ENCODE peak calls at places on chromosomes 2 and 18, in ten cellular contexts. One of them, this sample, is unnamed.

GRCh38 chr2:154664248-154664647 is 34.2 kb upstream of the KCNJ3 start:
- DNase-seq in IMR-90: no peak
- DNase-seq in NB4: no peak
- DNase-seq in neural progenitor cell: no peak
- DNase-seq in epithelial cell of proximal tubule: no peak
- DNase-seq in cardiac fibroblast: no peak
- DNase-seq in Caco-2: no peak
- DNase-seq in endodermal cell: no peak
- DNase-seq in Peyer's patch: no peak
- DNase-seq in lower leg skin: no peak
- DNase-seq in this sample: no peak

GRCh38 chr18:73980289-73980979 is 167.2 kb downstream of the FBXO15 start:
- DNase-seq in endodermal cell: peak
- DNase-seq in neural progenitor cell: peak
- DNase-seq in lower leg skin: no peak
- DNase-seq in NB4: peak
- DNase-seq in Peyer's patch: no peak
- DNase-seq in IMR-90: peak
- DNase-seq in cardiac fibroblast: peak
- DNase-seq in Caco-2: peak
- DNase-seq in epithelial cell of proximal tubule: no peak
- DNase-seq in this sample: no peak

GRCh38 chr2:236840215-236840614 is 245.5 kb upstream of the COPS8 start:
- DNase-seq in endodermal cell: no peak
- DNase-seq in NB4: no peak
- DNase-seq in lower leg skin: no peak
- DNase-seq in Peyer's patch: no peak
- DNase-seq in neural progenitor cell: no peak
- DNase-seq in epithelial cell of proximal tubule: no peak
- DNase-seq in IMR-90: no peak
- DNase-seq in Caco-2: no peak
- DNase-seq in cardiac fibroblast: no peak
- DNase-seq in this sample: no peak

GRCh38 chr18:79876497-79876896 is 75.0 kb downstream of the SLC66A2 start:
- DNase-seq in NB4: no peak
- DNase-seq in lower leg skin: peak
- DNase-seq in Peyer's patch: no peak
- DNase-seq in cardiac fibroblast: no peak
- DNase-seq in epithelial cell of proximal tubule: no peak
- DNase-seq in IMR-90: no peak
- DNase-seq in endodermal cell: peak
- DNase-seq in Caco-2: no peak
- DNase-seq in neural progenitor cell: no peak
- DNase-seq in this sample: peak

GRCh38 chr2:96763511-96764252 is 3.0 kb downstream of the CNNM4 start:
- DNase-seq in epithelial cell of proximal tubule: no peak
- DNase-seq in endodermal cell: peak
- DNase-seq in IMR-90: no peak
- DNase-seq in neural progenitor cell: peak
- DNase-seq in Caco-2: peak
- DNase-seq in Peyer's patch: peak
- DNase-seq in cardiac fibroblast: no peak
- DNase-seq in NB4: peak
- DNase-seq in lower leg skin: no peak
- DNase-seq in this sample: no peak

GRCh38 chr18:78074400-78075020 is 824.9 kb downstream of the GALR1 start:
- DNase-seq in cardiac fibroblast: no peak
- DNase-seq in endodermal cell: peak
- DNase-seq in lower leg skin: no peak
- DNase-seq in epithelial cell of proximal tubule: no peak
- DNase-seq in NB4: no peak
- DNase-seq in Caco-2: no peak
- DNase-seq in IMR-90: no peak
- DNase-seq in Peyer's patch: no peak
- DNase-seq in neural progenitor cell: peak
- DNase-seq in this sample: no peak

GRCh38 chr2:194700726-194701125 is 956.3 kb upstream of the SLC39A10 start:
- DNase-seq in neural progenitor cell: no peak
- DNase-seq in Peyer's patch: no peak
- DNase-seq in epithelial cell of proximal tubule: no peak
- DNase-seq in Caco-2: no peak
- DNase-seq in cardiac fibroblast: no peak
- DNase-seq in endodermal cell: no peak
- DNase-seq in lower leg skin: no peak
- DNase-seq in NB4: no peak
- DNase-seq in IMR-90: no peak
- DNase-seq in this sample: no peak

GRCh38 chr2:45009303-45009927 is at the start of gene SIX2:
- DNase-seq in IMR-90: peak
- DNase-seq in epithelial cell of proximal tubule: peak
- DNase-seq in cardiac fibroblast: peak
- DNase-seq in neural progenitor cell: peak
- DNase-seq in NB4: peak
- DNase-seq in Caco-2: peak
- DNase-seq in lower leg skin: peak
- DNase-seq in Peyer's patch: peak
- DNase-seq in endodermal cell: peak
- DNase-seq in this sample: peak

GRCh38 chr2:37348155-37348554 is 3.7 kb downstream of the QPCT start:
- DNase-seq in cardiac fibroblast: no peak
- DNase-seq in endodermal cell: no peak
- DNase-seq in Peyer's patch: no peak
- DNase-seq in Caco-2: no peak
- DNase-seq in lower leg skin: no peak
- DNase-seq in neural progenitor cell: no peak
- DNase-seq in NB4: no peak
- DNase-seq in IMR-90: no peak
- DNase-seq in epithelial cell of proximal tubule: no peak
- DNase-seq in this sample: no peak

GRCh38 chr2:37342636-37343211 is 1.7 kb upstream of the QPCT start:
- DNase-seq in neural progenitor cell: no peak
- DNase-seq in Caco-2: no peak
- DNase-seq in Peyer's patch: no peak
- DNase-seq in NB4: peak
- DNase-seq in IMR-90: no peak
- DNase-seq in cardiac fibroblast: no peak
- DNase-seq in endodermal cell: peak
- DNase-seq in lower leg skin: no peak
- DNase-seq in epithelial cell of proximal tubule: no peak
- DNase-seq in this sample: no peak

GRCh38 chr2:37340637-37341036 is 3.8 kb upstream of the QPCT start:
- DNase-seq in endodermal cell: no peak
- DNase-seq in cardiac fibroblast: no peak
- DNase-seq in epithelial cell of proximal tubule: no peak
- DNase-seq in IMR-90: no peak
- DNase-seq in Caco-2: no peak
- DNase-seq in neural progenitor cell: no peak
- DNase-seq in lower leg skin: no peak
- DNase-seq in Peyer's patch: no peak
- DNase-seq in NB4: no peak
- DNase-seq in this sample: no peak

GRCh38 chr2:37344453-37345361 is at the start of gene QPCT:
- DNase-seq in Caco-2: peak
- DNase-seq in endodermal cell: peak
- DNase-seq in cardiac fibroblast: no peak
- DNase-seq in neural progenitor cell: no peak
- DNase-seq in NB4: peak
- DNase-seq in lower leg skin: peak
- DNase-seq in Peyer's patch: peak
- DNase-seq in epithelial cell of proximal tubule: no peak
- DNase-seq in IMR-90: peak
- DNase-seq in this sample: no peak

GRCh38 chr2:37343537-37344434 is 644 bp upstream of the QPCT start:
- DNase-seq in neural progenitor cell: peak
- DNase-seq in Caco-2: peak
- DNase-seq in lower leg skin: no peak
- DNase-seq in Peyer's patch: no peak
- DNase-seq in NB4: peak
- DNase-seq in endodermal cell: peak
- DNase-seq in cardiac fibroblast: peak
- DNase-seq in epithelial cell of proximal tubule: peak
- DNase-seq in IMR-90: peak
- DNase-seq in this sample: no peak
- TF ChIP-seq CTCF in neural progenitor cell: peak
- TF ChIP-seq CTCF in Caco-2: peak
- TF ChIP-seq CTCF in lower leg skin: no peak
- TF ChIP-seq CTCF in Peyer's patch: peak
- TF ChIP-seq CTCF in NB4: peak
- TF ChIP-seq CTCF in endodermal cell: peak
- TF ChIP-seq CTCF in cardiac fibroblast: peak
- TF ChIP-seq CTCF in epithelial cell of proximal tubule: peak
- TF ChIP-seq CTCF in IMR-90: peak
- TF ChIP-seq CTCF in this sample: peak

GRCh38 chr18:48914581-48915251 is 36.0 kb downstream of the SMAD7 start:
- DNase-seq in NB4: no peak
- DNase-seq in IMR-90: no peak
- DNase-seq in Caco-2: no peak
- DNase-seq in endodermal cell: peak
- DNase-seq in neural progenitor cell: no peak
- DNase-seq in lower leg skin: peak
- DNase-seq in cardiac fibroblast: no peak
- DNase-seq in epithelial cell of proximal tubule: no peak
- DNase-seq in Peyer's patch: no peak
- DNase-seq in this sample: no peak

GRCh38 chr18:48913723-48914122 is 37.0 kb downstream of the SMAD7 start:
- DNase-seq in epithelial cell of proximal tubule: no peak
- DNase-seq in cardiac fibroblast: no peak
- DNase-seq in endodermal cell: peak
- DNase-seq in Caco-2: no peak
- DNase-seq in IMR-90: no peak
- DNase-seq in Peyer's patch: no peak
- DNase-seq in NB4: no peak
- DNase-seq in lower leg skin: peak
- DNase-seq in neural progenitor cell: no peak
- DNase-seq in this sample: no peak

GRCh38 chr18:48910972-48911545 is 39.7 kb downstream of the SMAD7 start:
- DNase-seq in Caco-2: no peak
- DNase-seq in endodermal cell: peak
- DNase-seq in NB4: no peak
- DNase-seq in IMR-90: no peak
- DNase-seq in epithelial cell of proximal tubule: no peak
- DNase-seq in neural progenitor cell: no peak
- DNase-seq in cardiac fibroblast: no peak
- DNase-seq in Peyer's patch: no peak
- DNase-seq in lower leg skin: no peak
- DNase-seq in this sample: no peak

GRCh38 chr18:48915621-48916425 is 34.9 kb downstream of the SMAD7 start:
- DNase-seq in lower leg skin: peak
- DNase-seq in endodermal cell: peak
- DNase-seq in cardiac fibroblast: peak
- DNase-seq in neural progenitor cell: no peak
- DNase-seq in IMR-90: peak
- DNase-seq in Caco-2: no peak
- DNase-seq in Peyer's patch: no peak
- DNase-seq in epithelial cell of proximal tubule: no peak
- DNase-seq in NB4: peak
- DNase-seq in this sample: no peak

GRCh38 chr18:48913201-48913600 is 37.6 kb downstream of the SMAD7 start:
- DNase-seq in Peyer's patch: peak
- DNase-seq in cardiac fibroblast: no peak
- DNase-seq in neural progenitor cell: no peak
- DNase-seq in IMR-90: no peak
- DNase-seq in NB4: no peak
- DNase-seq in lower leg skin: peak
- DNase-seq in Caco-2: no peak
- DNase-seq in epithelial cell of proximal tubule: no peak
- DNase-seq in endodermal cell: peak
- DNase-seq in this sample: no peak
- TF ChIP-seq CTCF in Peyer's patch: peak
- TF ChIP-seq CTCF in cardiac fibroblast: peak
- TF ChIP-seq CTCF in neural progenitor cell: no peak
- TF ChIP-seq CTCF in IMR-90: no peak
- TF ChIP-seq CTCF in NB4: no peak
- TF ChIP-seq CTCF in lower leg skin: no peak
- TF ChIP-seq CTCF in Caco-2: no peak
- TF ChIP-seq CTCF in epithelial cell of proximal tubule: peak
- TF ChIP-seq CTCF in endodermal cell: peak
- TF ChIP-seq CTCF in this sample: no peak

DNA sequence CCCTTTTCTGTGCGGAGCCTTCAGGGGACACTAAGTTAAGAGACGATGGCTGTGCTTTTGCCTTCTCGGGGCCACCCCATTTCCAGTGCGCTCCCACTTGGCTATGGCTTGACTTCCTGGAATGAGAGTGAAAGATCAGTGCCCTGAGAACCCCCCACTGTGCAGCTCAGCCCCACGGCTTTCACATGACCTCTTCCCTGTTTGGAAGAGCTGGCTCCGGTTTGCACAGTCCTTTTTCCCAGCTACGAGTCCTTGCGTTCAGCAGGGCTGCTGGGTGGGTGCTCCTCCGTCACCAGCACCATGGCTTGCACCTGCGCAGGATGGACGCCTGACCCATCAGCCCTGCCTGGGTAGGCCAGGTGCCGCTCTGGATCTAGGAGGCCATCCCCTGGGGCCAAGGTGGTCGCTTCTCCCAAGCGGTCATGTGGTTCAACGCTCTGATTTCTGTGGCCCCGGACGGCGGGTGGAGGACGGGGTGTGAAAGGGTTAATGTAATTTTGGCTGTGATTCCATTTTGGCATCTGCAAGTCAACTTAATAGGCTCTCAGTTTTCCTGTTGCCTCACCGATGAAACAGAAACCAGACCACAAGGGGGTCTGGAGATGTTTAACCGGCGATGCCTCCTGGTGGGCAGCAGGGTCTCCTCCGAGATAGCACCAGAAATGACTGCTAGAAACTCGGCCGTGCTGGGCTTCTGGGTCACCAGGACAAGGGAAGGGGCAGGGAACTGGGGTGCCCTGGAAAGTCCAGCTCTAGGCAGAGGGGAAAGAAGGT is 113.1 kb upstream of the HAAO start:
- DNase-seq in epithelial cell of proximal tubule: no peak
- DNase-seq in neural progenitor cell: no peak
- DNase-seq in cardiac fibroblast: peak
- DNase-seq in Caco-2: no peak
- DNase-seq in lower leg skin: peak
- DNase-seq in Peyer's patch: no peak
- DNase-seq in IMR-90: no peak
- DNase-seq in NB4: peak
- DNase-seq in endodermal cell: peak
- DNase-seq in this sample: no peak
- TF ChIP-seq CTCF in epithelial cell of proximal tubule: peak
- TF ChIP-seq CTCF in neural progenitor cell: no peak
- TF ChIP-seq CTCF in cardiac fibroblast: peak
- TF ChIP-seq CTCF in Caco-2: no peak
- TF ChIP-seq CTCF in lower leg skin: no peak
- TF ChIP-seq CTCF in Peyer's patch: peak
- TF ChIP-seq CTCF in IMR-90: no peak
- TF ChIP-seq CTCF in NB4: no peak
- TF ChIP-seq CTCF in endodermal cell: peak
- TF ChIP-seq CTCF in this sample: peak

GRCh38 chr2:55059793-55060192 is 9.5 kb upstream of the RTN4 start:
- DNase-seq in NB4: no peak
- DNase-seq in Peyer's patch: no peak
- DNase-seq in epithelial cell of proximal tubule: no peak
- DNase-seq in neural progenitor cell: no peak
- DNase-seq in Caco-2: no peak
- DNase-seq in endodermal cell: no peak
- DNase-seq in IMR-90: no peak
- DNase-seq in cardiac fibroblast: no peak
- DNase-seq in lower leg skin: no peak
- DNase-seq in this sample: no peak

GRCh38 chr2:55061534-55062344 is 11.5 kb upstream of the RTN4 start:
- DNase-seq in IMR-90: no peak
- DNase-seq in NB4: no peak
- DNase-seq in lower leg skin: no peak
- DNase-seq in neural progenitor cell: no peak
- DNase-seq in cardiac fibroblast: no peak
- DNase-seq in Peyer's patch: no peak
- DNase-seq in epithelial cell of proximal tubule: no peak
- DNase-seq in Caco-2: no peak
- DNase-seq in endodermal cell: no peak
- DNase-seq in this sample: no peak

GRCh38 chr2:55062754-55063153 is 12.5 kb upstream of the RTN4 start:
- DNase-seq in epithelial cell of proximal tubule: no peak
- DNase-seq in NB4: no peak
- DNase-seq in endodermal cell: no peak
- DNase-seq in neural progenitor cell: no peak
- DNase-seq in cardiac fibroblast: no peak
- DNase-seq in lower leg skin: no peak
- DNase-seq in Caco-2: no peak
- DNase-seq in Peyer's patch: no peak
- DNase-seq in IMR-90: no peak
- DNase-seq in this sample: no peak

GRCh38 chr2:55063226-55063625 is 13.0 kb upstream of the RTN4 start:
- DNase-seq in cardiac fibroblast: no peak
- DNase-seq in lower leg skin: no peak
- DNase-seq in NB4: peak
- DNase-seq in endodermal cell: no peak
- DNase-seq in IMR-90: no peak
- DNase-seq in Caco-2: no peak
- DNase-seq in Peyer's patch: no peak
- DNase-seq in neural progenitor cell: no peak
- DNase-seq in epithelial cell of proximal tubule: no peak
- DNase-seq in this sample: no peak

GRCh38 chr2:55063713-55064323 is 13.6 kb upstream of the RTN4 start:
- DNase-seq in lower leg skin: no peak
- DNase-seq in Caco-2: peak
- DNase-seq in cardiac fibroblast: no peak
- DNase-seq in endodermal cell: no peak
- DNase-seq in Peyer's patch: no peak
- DNase-seq in epithelial cell of proximal tubule: no peak
- DNase-seq in IMR-90: no peak
- DNase-seq in NB4: peak
- DNase-seq in neural progenitor cell: no peak
- DNase-seq in this sample: no peak
- TF ChIP-seq CTCF in lower leg skin: no peak
- TF ChIP-seq CTCF in Caco-2: no peak
- TF ChIP-seq CTCF in cardiac fibroblast: peak
- TF ChIP-seq CTCF in endodermal cell: peak
- TF ChIP-seq CTCF in Peyer's patch: peak
- TF ChIP-seq CTCF in epithelial cell of proximal tubule: peak
- TF ChIP-seq CTCF in IMR-90: peak
- TF ChIP-seq CTCF in NB4: peak
- TF ChIP-seq CTCF in neural progenitor cell: peak
- TF ChIP-seq CTCF in this sample: peak